ENCODE peak calls at places on chromosomes 5 and 9, in eight cellular contexts. L, K, M, H, T, Q, A and O are unnamed samples.

GRCh38 chr5:58156977-58157701 is 302.7 kb downstream of the PLK2 start:
- DNase-seq in K (peak), T (no peak), H (peak), M (no peak), Q (no peak), L (no peak), A (peak), O (no peak)

GRCh38 chr5:41968153-41968723 is 43.2 kb downstream of the FBXO4 start:
- DNase-seq in H (no peak), M (no peak), K (no peak), A (no peak), T (no peak), Q (no peak), L (no peak), O (no peak)

GRCh38 chr9:87713278-87713989 is 12.5 kb upstream of the CTSL start:
- DNase-seq in A (peak), K (peak), M (peak), Q (peak), T (no peak), L (no peak), H (peak), O (no peak)

GRCh38 chr9:113879906-113880305 is 3.8 kb downstream of the ZNF618 start:
- DNase-seq in T (no peak), A (peak), M (no peak), K (no peak), Q (no peak), L (no peak), H (no peak), O (no peak)

GRCh38 chr5:1222621-1223277 is 2.4 kb upstream of the SLC6A18 start:
- DNase-seq in Q (no peak), T (no peak), L (no peak), M (no peak), K (no peak), A (no peak), H (no peak), O (no peak)

GRCh38 chr5:72503888-72504491 is 3.2 kb downstream of the ZNF366 start:
- DNase-seq in T (no peak), H (no peak), A (no peak), M (no peak), Q (no peak), L (no peak), K (no peak), O (no peak)

GRCh38 chr9:136776947-136777346 is 12.6 kb upstream of the LCN15 start:
- DNase-seq in Q (no peak), M (no peak), K (no peak), A (no peak), H (no peak), T (no peak), L (no peak), O (no peak)

GRCh38 chr5:165325201-165325600 is 1819.8 kb downstream of the MAT2B start:
- DNase-seq in T (no peak), Q (no peak), H (peak), L (no peak), A (peak), K (no peak), M (no peak), O (no peak)

GRCh38 chr9:129143031-129143441 is 31.8 kb downstream of the PTPA start:
- DNase-seq in A (peak), H (peak), L (peak), M (peak), T (peak), K (peak), Q (peak), O (peak)

DNA sequence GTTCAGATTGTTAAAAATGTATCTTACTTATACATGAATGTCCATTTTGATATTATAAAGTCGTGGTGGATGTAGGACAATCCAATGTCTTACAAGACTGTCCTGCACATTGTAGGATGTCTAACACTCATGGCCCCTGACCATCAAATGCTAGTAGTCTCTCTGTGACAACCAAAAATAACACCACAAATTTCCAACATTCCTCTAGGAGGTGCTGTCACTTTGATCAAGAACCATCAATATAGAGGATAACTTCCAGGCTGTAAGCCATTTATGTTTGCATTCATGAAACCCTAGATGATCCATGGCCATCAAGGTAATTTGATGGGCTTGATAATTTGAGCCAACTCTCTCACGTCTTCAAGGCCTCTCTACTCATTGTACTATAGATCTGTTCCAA is 20.5 kb upstream of the ZFR start:
- DNase-seq in K (no peak), H (no peak), A (no peak), M (no peak), L (no peak), Q (no peak), T (no peak), O (no peak)
- TF ChIP-seq CTCF in K (no peak), H (no peak), A (no peak), M (no peak), L (no peak), Q (no peak), T (no peak), O (no peak)

DNA sequence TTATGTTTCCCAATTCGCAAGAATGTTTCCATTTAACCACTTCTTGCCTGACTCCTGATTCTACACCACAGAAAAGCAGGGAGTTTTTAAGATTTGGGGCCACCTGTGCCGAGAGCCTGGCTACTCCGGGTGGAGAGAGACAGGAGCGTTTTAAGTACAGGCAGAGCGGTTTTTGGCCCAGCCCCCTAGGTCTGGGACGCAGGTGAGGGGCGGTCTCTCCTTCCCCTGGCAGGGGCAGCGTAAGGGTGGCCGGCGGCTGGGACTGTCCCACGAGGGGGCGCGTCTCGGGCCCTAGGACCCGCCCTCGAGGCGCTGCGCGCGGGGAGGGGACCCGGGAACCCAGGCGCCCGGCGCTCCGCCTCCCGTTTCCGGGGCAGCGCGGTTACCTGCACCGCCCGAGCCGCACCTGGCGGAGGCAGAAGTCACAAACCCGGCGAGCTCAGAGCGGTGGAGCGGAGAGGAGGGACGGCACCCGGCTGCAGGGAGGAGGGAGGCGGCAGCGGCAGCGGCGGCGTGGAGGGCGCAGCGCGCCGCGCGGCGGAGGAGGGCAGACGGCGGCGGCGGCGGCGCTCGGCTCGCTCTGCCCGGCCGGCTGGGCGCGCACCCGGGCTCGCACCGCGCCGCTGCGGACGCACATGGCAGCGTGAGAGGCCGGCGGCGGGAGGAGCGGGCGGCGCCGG is at the start of gene WWC1:
- DNase-seq in M (no peak), A (no peak), L (peak), K (no peak), Q (no peak), H (peak), T (peak), O (peak)
- TF ChIP-seq CTCF in M (peak), A (no peak), L (no peak), K (peak), Q (no peak), H (peak), T (peak), O (peak)

GRCh38 chr5:158756873-158757272 is 342.8 kb downstream of the EBF1 start:
- DNase-seq in H (no peak), K (no peak), Q (no peak), T (no peak), M (no peak), A (peak), L (no peak), O (no peak)
- TF ChIP-seq CTCF in H (no peak), K (no peak), Q (no peak), T (no peak), M (no peak), A (peak), L (no peak), O (no peak)

DNA sequence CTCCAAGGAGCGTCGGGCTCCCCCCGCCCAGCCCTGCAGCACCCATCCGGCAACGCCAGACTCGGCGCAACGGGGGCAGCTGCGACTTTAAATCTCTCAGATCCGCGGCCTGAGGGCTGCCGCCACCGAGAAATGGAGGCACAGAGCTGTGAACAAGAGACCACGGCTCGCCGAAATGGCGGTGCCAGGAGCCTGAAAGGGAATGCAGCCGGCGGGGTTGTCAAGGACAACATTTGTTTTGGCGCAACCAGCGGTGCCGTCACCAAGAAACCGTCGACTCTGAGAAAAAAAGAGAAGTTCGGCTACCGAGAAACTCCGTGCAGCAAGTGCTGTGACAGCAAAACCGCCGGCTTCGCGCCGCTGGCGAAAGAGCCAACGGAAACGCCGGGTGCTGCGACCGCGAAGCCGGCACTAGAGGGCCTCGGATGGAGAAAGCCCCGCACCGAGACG is 2.1 kb upstream of the ANXA2R start:
- DNase-seq in A (peak), T (no peak), L (peak), H (peak), M (no peak), Q (peak), K (peak), O (no peak)
- TF ChIP-seq CTCF in A (peak), T (peak), L (no peak), H (peak), M (peak), Q (no peak), K (peak), O (peak)

DNA sequence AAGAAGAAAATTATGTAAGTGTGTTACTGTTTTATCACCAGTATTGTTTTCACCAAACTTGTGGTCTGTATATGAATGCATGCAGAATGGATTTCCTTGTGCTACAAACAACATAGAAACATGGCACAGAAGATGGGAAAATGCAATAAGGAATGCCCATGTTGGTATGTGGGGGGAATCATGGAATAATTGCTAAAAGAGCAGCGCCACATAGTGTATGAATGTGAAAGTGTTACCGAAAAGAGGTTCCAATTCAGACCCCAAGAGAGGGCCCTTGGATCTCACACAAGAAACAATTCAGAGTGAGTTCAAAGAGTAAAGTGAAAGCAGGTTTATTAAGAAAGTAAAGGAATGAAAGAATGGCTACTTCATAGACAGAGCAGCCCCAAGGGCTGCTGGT is 26.4 kb upstream of the TYRP1 start:
- DNase-seq in M (no peak), H (no peak), Q (no peak), K (no peak), L (no peak), T (no peak), A (no peak), O (no peak)
- TF ChIP-seq CTCF in M (peak), H (no peak), Q (no peak), K (no peak), L (no peak), T (no peak), A (no peak), O (peak)

GRCh38 chr9:126341461-126341860 is 14.8 kb downstream of the MVB12B start:
- DNase-seq in T (no peak), Q (no peak), M (no peak), H (no peak), L (no peak), K (no peak), A (no peak), O (no peak)

GRCh38 chr9:126346031-126346430 is 19.4 kb downstream of the MVB12B start:
- DNase-seq in A (no peak), K (no peak), Q (no peak), H (no peak), L (no peak), M (no peak), T (no peak), O (no peak)

GRCh38 chr9:126342621-126343031 is 16.0 kb downstream of the MVB12B start:
- DNase-seq in A (no peak), H (no peak), M (no peak), T (no peak), Q (no peak), L (no peak), K (no peak), O (no peak)

GRCh38 chr9:126347093-126347492 is 20.5 kb downstream of the MVB12B start:
- DNase-seq in T (no peak), L (no peak), Q (no peak), K (no peak), M (no peak), H (no peak), A (no peak), O (no peak)

DNA sequence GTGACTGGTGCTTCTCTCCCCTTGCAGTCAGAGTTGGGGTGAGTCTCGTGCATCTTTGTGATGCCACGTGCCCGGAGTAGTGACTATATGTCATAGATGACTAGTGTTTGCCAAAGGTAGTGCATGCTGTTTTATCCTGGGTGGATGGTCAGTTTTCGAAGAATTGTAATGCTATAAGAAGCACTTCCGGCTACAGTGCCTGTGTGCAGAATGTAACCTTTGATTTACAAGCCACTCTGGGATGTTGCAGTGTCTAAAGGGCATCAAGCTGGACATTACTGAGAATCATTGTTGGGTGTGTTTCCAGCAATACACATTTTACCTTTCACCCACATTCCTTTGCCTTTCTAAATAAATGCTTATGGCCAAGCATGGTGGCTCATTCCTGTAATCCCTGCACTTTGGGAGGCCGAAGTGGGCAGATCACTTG is 16.7 kb downstream of the MVB12B start:
- DNase-seq in L (no peak), T (no peak), M (no peak), Q (no peak), K (no peak), H (no peak), A (no peak), O (no peak)
- TF ChIP-seq CTCF in L (no peak), T (peak), M (no peak), Q (no peak), K (no peak), H (no peak), A (no peak), O (no peak)

DNA sequence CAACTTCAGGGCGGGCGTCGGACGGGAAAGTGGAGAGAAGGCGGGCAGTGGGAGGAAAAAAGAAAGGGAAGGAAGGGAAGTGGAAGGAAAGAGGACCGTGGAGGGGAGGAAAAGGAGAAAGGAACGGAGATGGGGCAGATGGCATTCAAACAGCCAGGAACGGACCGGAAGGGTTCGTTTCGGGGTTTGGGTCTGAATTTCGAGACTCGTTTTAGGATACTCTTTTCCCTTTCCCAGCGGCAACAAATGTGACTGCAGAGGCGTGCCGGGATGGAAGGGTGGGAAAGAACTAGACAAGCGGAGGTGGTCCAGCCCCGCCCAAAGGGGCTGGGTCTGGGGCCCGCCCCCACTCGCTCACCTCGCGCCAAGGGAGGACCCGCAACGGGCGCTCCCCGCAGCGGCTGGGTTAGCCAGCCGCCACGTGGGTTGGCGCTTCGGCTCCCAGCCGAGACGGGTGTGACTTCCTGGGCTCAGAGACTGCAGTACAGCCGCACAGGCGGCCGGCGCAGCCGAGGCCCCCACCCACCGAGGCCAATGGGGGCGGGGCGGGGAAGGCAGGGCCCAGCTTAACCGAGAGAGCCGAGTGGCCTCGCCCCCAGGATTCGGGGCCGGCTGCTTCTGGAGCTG is 2.7 kb downstream of the VCAN start:
- DNase-seq in M (peak), Q (peak), T (peak), K (peak), L (peak), A (peak), H (peak), O (peak)
- TF ChIP-seq CTCF in M (no peak), Q (no peak), T (no peak), K (no peak), L (no peak), A (peak), H (no peak), O (no peak)

DNA sequence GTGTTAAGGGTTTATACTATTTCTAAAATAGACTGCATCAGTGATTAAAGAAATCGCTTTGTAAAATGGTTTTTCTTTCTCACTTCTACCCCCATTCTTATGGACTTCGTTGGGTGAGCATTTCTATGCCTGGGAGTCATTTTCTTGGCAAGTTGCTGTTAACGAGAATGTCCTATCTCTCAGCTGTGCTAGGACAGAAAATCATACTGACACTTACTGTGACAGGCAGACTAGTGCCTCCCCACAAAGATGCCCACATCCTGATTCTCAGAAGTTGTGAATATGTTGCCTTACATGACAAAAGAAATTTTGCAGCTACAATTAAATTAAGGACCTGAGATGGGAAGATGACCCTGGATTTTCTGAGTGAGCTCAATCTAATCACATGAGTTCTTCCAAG is 65.1 kb upstream of the NMUR2 start:
- DNase-seq in H (no peak), A (no peak), Q (no peak), K (no peak), T (no peak), L (no peak), M (no peak), O (no peak)
- TF ChIP-seq CTCF in H (no peak), A (no peak), Q (no peak), K (no peak), T (no peak), L (no peak), M (no peak), O (no peak)

GRCh38 chr5:135203593-135204036 is 169.6 kb upstream of the PITX1 start:
- DNase-seq in Q (no peak), T (no peak), L (no peak), A (peak), M (no peak), K (no peak), H (no peak), O (no peak)
- TF ChIP-seq CTCF in Q (peak), T (no peak), L (no peak), A (peak), M (peak), K (peak), H (peak), O (peak)